ENCODE peak calls at places on chromosomes 11 and 22, in eight cellular contexts. One of them, this sample, is unnamed.

GRCh38 chr11:92111291-92111690 is 113.3 kb upstream of the FAT3 start:
- DNase-seq in right cardiac atrium: no peak
- DNase-seq in fibroblast of lung: no peak
- DNase-seq in CD8-positive, alpha-beta T cell: no peak
- DNase-seq in tibial artery: no peak
- DNase-seq in mesendoderm: no peak
- DNase-seq in right atrium auricular region: no peak
- DNase-seq in kidney: no peak
- DNase-seq in this sample: no peak

GRCh38 chr11:2821891-2822290 is 63.7 kb downstream of the CDKN1C start:
- DNase-seq in CD8-positive, alpha-beta T cell: no peak
- DNase-seq in mesendoderm: no peak
- DNase-seq in kidney: no peak
- DNase-seq in right cardiac atrium: no peak
- DNase-seq in fibroblast of lung: no peak
- DNase-seq in tibial artery: no peak
- DNase-seq in right atrium auricular region: no peak
- DNase-seq in this sample: no peak

GRCh38 chr11:2766166-2766565 is 66.4 kb upstream of the KCNQ1OT1 start:
- DNase-seq in right cardiac atrium: no peak
- DNase-seq in CD8-positive, alpha-beta T cell: no peak
- DNase-seq in tibial artery: no peak
- DNase-seq in mesendoderm: no peak
- DNase-seq in right atrium auricular region: peak; percentile 44
- DNase-seq in fibroblast of lung: no peak
- DNase-seq in kidney: no peak
- DNase-seq in this sample: no peak

GRCh38 chr11:63906585-63906984 is 10.4 kb downstream of the RCOR2 start:
- DNase-seq in fibroblast of lung: no peak
- DNase-seq in CD8-positive, alpha-beta T cell: peak; percentile 67
- DNase-seq in right atrium auricular region: no peak
- DNase-seq in mesendoderm: peak; percentile 43
- DNase-seq in kidney: no peak
- DNase-seq in right cardiac atrium: no peak
- DNase-seq in tibial artery: no peak
- DNase-seq in this sample: no peak

GRCh38 chr22:25898707-25899365 is 156.8 kb downstream of the MYO18B start:
- DNase-seq in fibroblast of lung: no peak
- DNase-seq in tibial artery: no peak
- DNase-seq in kidney: no peak
- DNase-seq in right cardiac atrium: no peak
- DNase-seq in mesendoderm: peak; percentile 66
- DNase-seq in right atrium auricular region: no peak
- DNase-seq in CD8-positive, alpha-beta T cell: no peak
- DNase-seq in this sample: no peak

GRCh38 chr11:86447763-86448480 is 73.2 kb downstream of the CCDC81 start:
- DNase-seq in right atrium auricular region: no peak
- DNase-seq in fibroblast of lung: no peak
- DNase-seq in mesendoderm: no peak
- DNase-seq in right cardiac atrium: no peak
- DNase-seq in tibial artery: no peak
- DNase-seq in CD8-positive, alpha-beta T cell: no peak
- DNase-seq in kidney: no peak
- DNase-seq in this sample: no peak

GRCh38 chr22:38697055-38697980 is 3.4 kb downstream of the JOSD1 start:
- DNase-seq in kidney: no peak
- DNase-seq in right atrium auricular region: no peak
- DNase-seq in tibial artery: no peak
- DNase-seq in right cardiac atrium: peak; percentile 34
- DNase-seq in CD8-positive, alpha-beta T cell: no peak
- DNase-seq in mesendoderm: peak; percentile 21
- DNase-seq in fibroblast of lung: peak; percentile 77
- DNase-seq in this sample: peak; percentile 62

GRCh38 chr11:100691886-100692285 is 4.8 kb downstream of the ARHGAP42 start:
- DNase-seq in right cardiac atrium: no peak
- DNase-seq in kidney: no peak
- DNase-seq in CD8-positive, alpha-beta T cell: no peak
- DNase-seq in fibroblast of lung: no peak
- DNase-seq in right atrium auricular region: no peak
- DNase-seq in tibial artery: no peak
- DNase-seq in mesendoderm: no peak
- DNase-seq in this sample: no peak

GRCh38 chr11:124895471-124895971 is 2.1 kb downstream of the ROBO4 start:
- DNase-seq in kidney: no peak
- DNase-seq in right cardiac atrium: no peak
- DNase-seq in right atrium auricular region: no peak
- DNase-seq in tibial artery: peak; percentile 63
- DNase-seq in fibroblast of lung: no peak
- DNase-seq in CD8-positive, alpha-beta T cell: no peak
- DNase-seq in mesendoderm: no peak
- DNase-seq in this sample: peak; percentile 58

GRCh38 chr11:130415719-130416536 is 12.5 kb downstream of the ADAMTS8 start:
- DNase-seq in CD8-positive, alpha-beta T cell: no peak
- DNase-seq in kidney: no peak
- DNase-seq in tibial artery: no peak
- DNase-seq in fibroblast of lung: peak; percentile 32
- DNase-seq in right cardiac atrium: no peak
- DNase-seq in right atrium auricular region: no peak
- DNase-seq in mesendoderm: no peak
- DNase-seq in this sample: no peak

GRCh38 chr11:120385110-120385509 is 48.9 kb downstream of the ARHGEF12 start:
- DNase-seq in kidney: no peak
- DNase-seq in mesendoderm: peak; percentile 80
- DNase-seq in tibial artery: no peak
- DNase-seq in fibroblast of lung: peak; percentile 69
- DNase-seq in CD8-positive, alpha-beta T cell: no peak
- DNase-seq in right cardiac atrium: no peak
- DNase-seq in right atrium auricular region: no peak
- DNase-seq in this sample: no peak

GRCh38 chr11:3058753-3059664 is 1.8 kb upstream of the CARS1 start:
- DNase-seq in fibroblast of lung: peak; percentile 86
- DNase-seq in CD8-positive, alpha-beta T cell: no peak
- DNase-seq in right cardiac atrium: peak; percentile 52
- DNase-seq in tibial artery: no peak
- DNase-seq in mesendoderm: peak; percentile 76
- DNase-seq in kidney: peak; percentile 59
- DNase-seq in right atrium auricular region: peak; percentile 75
- DNase-seq in this sample: no peak

GRCh38 chr22:49519117-49519737 is 308.4 kb downstream of the BRD1 start:
- DNase-seq in tibial artery: no peak
- DNase-seq in CD8-positive, alpha-beta T cell: no peak
- DNase-seq in kidney: no peak
- DNase-seq in mesendoderm: no peak
- DNase-seq in fibroblast of lung: no peak
- DNase-seq in right cardiac atrium: no peak
- DNase-seq in right atrium auricular region: no peak
- DNase-seq in this sample: no peak

GRCh38 chr11:94774345-94774744 is 6.2 kb downstream of the AMOTL1 start:
- DNase-seq in right atrium auricular region: no peak
- DNase-seq in fibroblast of lung: no peak
- DNase-seq in mesendoderm: no peak
- DNase-seq in right cardiac atrium: no peak
- DNase-seq in CD8-positive, alpha-beta T cell: no peak
- DNase-seq in tibial artery: no peak
- DNase-seq in kidney: no peak
- DNase-seq in this sample: no peak

GRCh38 chr11:105148241-105148640 is 8.7 kb upstream of the CARD18 start:
- DNase-seq in fibroblast of lung: peak; percentile 37
- DNase-seq in right atrium auricular region: no peak
- DNase-seq in mesendoderm: no peak
- DNase-seq in tibial artery: no peak
- DNase-seq in CD8-positive, alpha-beta T cell: no peak
- DNase-seq in kidney: no peak
- DNase-seq in right cardiac atrium: no peak
- DNase-seq in this sample: no peak

GRCh38 chr22:36862251-36863242 is 1.7 kb downstream of the NCF4 start:
- DNase-seq in mesendoderm: no peak
- DNase-seq in kidney: no peak
- DNase-seq in CD8-positive, alpha-beta T cell: no peak
- DNase-seq in tibial artery: no peak
- DNase-seq in right cardiac atrium: peak; percentile 27
- DNase-seq in right atrium auricular region: no peak
- DNase-seq in fibroblast of lung: no peak
- DNase-seq in this sample: peak; percentile 74

GRCh38 chr11:112977620-112978212 is 16.5 kb downstream of the NCAM1 start:
- DNase-seq in kidney: no peak
- DNase-seq in right cardiac atrium: peak; percentile 53
- DNase-seq in mesendoderm: no peak
- DNase-seq in CD8-positive, alpha-beta T cell: no peak
- DNase-seq in right atrium auricular region: no peak
- DNase-seq in fibroblast of lung: peak; percentile 60
- DNase-seq in tibial artery: no peak
- DNase-seq in this sample: peak; percentile 65

GRCh38 chr11:64762916-64763803 is 3.4 kb upstream of the PYGM start:
- DNase-seq in mesendoderm: peak; percentile 69
- DNase-seq in right cardiac atrium: peak; percentile 43
- DNase-seq in fibroblast of lung: peak; percentile 83
- DNase-seq in right atrium auricular region: no peak
- DNase-seq in kidney: peak; percentile 82
- DNase-seq in CD8-positive, alpha-beta T cell: peak; percentile 39
- DNase-seq in tibial artery: peak; percentile 63
- DNase-seq in this sample: peak; percentile 83

GRCh38 chr11:130322126-130322525 is 7.4 kb upstream of the ZBTB44 start:
- DNase-seq in right atrium auricular region: no peak
- DNase-seq in mesendoderm: no peak
- DNase-seq in fibroblast of lung: no peak
- DNase-seq in tibial artery: no peak
- DNase-seq in CD8-positive, alpha-beta T cell: no peak
- DNase-seq in right cardiac atrium: no peak
- DNase-seq in kidney: no peak
- DNase-seq in this sample: no peak

GRCh38 chr22:50626856-50627451 is 998 bp downstream of the ARSA start:
- DNase-seq in right atrium auricular region: no peak
- DNase-seq in mesendoderm: no peak
- DNase-seq in tibial artery: no peak
- DNase-seq in CD8-positive, alpha-beta T cell: no peak
- DNase-seq in right cardiac atrium: no peak
- DNase-seq in fibroblast of lung: no peak
- DNase-seq in kidney: peak; percentile 84
- DNase-seq in this sample: peak; percentile 70

GRCh38 chr22:50627452-50627913 is 469 bp downstream of the ARSA start:
- DNase-seq in tibial artery: no peak
- DNase-seq in mesendoderm: peak; percentile 37
- DNase-seq in fibroblast of lung: no peak
- DNase-seq in kidney: no peak
- DNase-seq in right cardiac atrium: peak; percentile 43
- DNase-seq in right atrium auricular region: no peak
- DNase-seq in CD8-positive, alpha-beta T cell: peak; percentile 21
- DNase-seq in this sample: peak; percentile 70

GRCh38 chr22:50630376-50630775 is 2.4 kb upstream of the ARSA start:
- DNase-seq in kidney: no peak
- DNase-seq in tibial artery: no peak
- DNase-seq in fibroblast of lung: peak; percentile 13
- DNase-seq in CD8-positive, alpha-beta T cell: no peak
- DNase-seq in right cardiac atrium: no peak
- DNase-seq in right atrium auricular region: no peak
- DNase-seq in mesendoderm: no peak
- DNase-seq in this sample: no peak

GRCh38 chr22:50627914-50628542 is at the start of gene ARSA:
- DNase-seq in tibial artery: peak; percentile 87
- DNase-seq in right cardiac atrium: peak; percentile 87
- DNase-seq in kidney: peak; percentile 95
- DNase-seq in mesendoderm: peak; percentile 86
- DNase-seq in CD8-positive, alpha-beta T cell: peak; percentile 76
- DNase-seq in fibroblast of lung: peak; percentile 82
- DNase-seq in right atrium auricular region: peak; percentile 79
- DNase-seq in this sample: peak; percentile 92

GRCh38 chr22:50628543-50629134 is 687 bp upstream of the ARSA start:
- DNase-seq in tibial artery: no peak
- DNase-seq in right atrium auricular region: no peak
- DNase-seq in fibroblast of lung: no peak
- DNase-seq in CD8-positive, alpha-beta T cell: peak; percentile 29
- DNase-seq in right cardiac atrium: no peak
- DNase-seq in mesendoderm: no peak
- DNase-seq in kidney: no peak
- DNase-seq in this sample: peak; percentile 63
- H3K27ac ChIP-seq in tibial artery: peak overlapping the region; percentile 66
- H3K27ac ChIP-seq in right atrium auricular region: peak overlapping the region; percentile 72
- H3K27ac ChIP-seq in fibroblast of lung: no peak overlapping the region
- H3K27ac ChIP-seq in CD8-positive, alpha-beta T cell: peak overlapping the region; percentile 62
- H3K27ac ChIP-seq in right cardiac atrium: peak overlapping the region; percentile 22
- H3K27ac ChIP-seq in mesendoderm: no peak overlapping the region
- H3K27ac ChIP-seq in kidney: peak overlapping the region; percentile 43
- H3K27ac ChIP-seq in this sample: peak overlapping the region; percentile 83

DNA sequence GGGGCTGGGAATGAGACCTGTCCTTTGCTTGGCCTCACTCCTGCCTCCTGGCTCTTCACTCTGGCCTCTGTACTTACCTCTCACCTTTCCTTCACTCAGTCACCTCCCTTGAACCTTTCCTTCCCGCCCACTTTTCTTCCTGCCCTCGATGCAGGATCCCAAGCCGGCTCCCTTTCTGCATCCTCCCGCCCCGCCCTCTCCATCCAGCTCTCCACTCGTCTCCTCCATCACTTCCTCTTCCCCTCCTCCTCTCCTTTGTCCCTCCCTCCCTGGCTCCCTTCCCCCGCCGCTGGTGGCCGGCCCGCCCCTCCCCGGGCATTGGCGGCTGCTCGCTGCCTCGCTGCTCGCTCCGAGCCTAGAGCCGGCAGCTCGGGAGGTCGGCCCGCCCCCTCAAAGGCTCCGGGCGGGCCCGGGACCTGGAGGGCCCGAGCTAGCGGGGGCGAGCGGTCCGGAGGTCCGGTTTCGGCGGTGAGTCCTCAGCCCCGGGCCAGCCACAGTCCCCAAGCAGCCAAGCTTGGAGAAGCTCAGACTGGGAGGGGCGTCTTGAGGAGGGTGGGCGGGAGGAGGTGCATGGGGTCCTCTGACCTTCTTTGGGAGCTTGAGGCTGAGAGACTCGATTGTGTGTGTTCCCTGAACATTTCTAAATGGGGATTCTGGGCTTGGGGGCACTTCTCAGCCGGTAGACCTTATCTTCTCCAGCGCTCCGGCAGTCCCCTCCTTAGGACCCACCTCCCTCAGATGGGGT is 13.8 kb downstream of the PHLDB1 start:
- DNase-seq in right cardiac atrium: peak; percentile 91
- DNase-seq in kidney: peak; percentile 95
- DNase-seq in CD8-positive, alpha-beta T cell: peak; percentile 18
- DNase-seq in tibial artery: peak; percentile 98
- DNase-seq in fibroblast of lung: peak; percentile 91
- DNase-seq in right atrium auricular region: peak; percentile 85
- DNase-seq in mesendoderm: peak; percentile 94
- DNase-seq in this sample: peak; percentile 96
- H3K4me1 ChIP-seq in right cardiac atrium: peaks cover 26% of the 10 kb centered on the region
- H3K4me1 ChIP-seq in kidney: peaks cover 58% of the 10 kb centered on the region
- H3K4me1 ChIP-seq in CD8-positive, alpha-beta T cell: peaks cover 10% of the 10 kb centered on the region
- H3K4me1 ChIP-seq in tibial artery: peaks cover 57% of the 10 kb centered on the region
- H3K4me1 ChIP-seq in fibroblast of lung: peaks cover 54% of the 10 kb centered on the region
- H3K4me1 ChIP-seq in right atrium auricular region: no peaks in the 10 kb centered on the region
- H3K4me1 ChIP-seq in mesendoderm: peaks cover 13% of the 10 kb centered on the region
- H3K4me1 ChIP-seq in this sample: peaks cover 83% of the 10 kb centered on the region

GRCh38 chr11:11763796-11764427 is 77.9 kb upstream of the USP47 start:
- DNase-seq in kidney: no peak
- DNase-seq in mesendoderm: no peak
- DNase-seq in CD8-positive, alpha-beta T cell: no peak
- DNase-seq in right atrium auricular region: no peak
- DNase-seq in fibroblast of lung: no peak
- DNase-seq in tibial artery: no peak
- DNase-seq in right cardiac atrium: no peak
- DNase-seq in this sample: no peak
- H3K4me3 ChIP-seq in kidney: no peak overlapping the region
- H3K4me3 ChIP-seq in mesendoderm: no peak overlapping the region
- H3K4me3 ChIP-seq in CD8-positive, alpha-beta T cell: no peak overlapping the region
- H3K4me3 ChIP-seq in right atrium auricular region: no peak overlapping the region
- H3K4me3 ChIP-seq in fibroblast of lung: no peak overlapping the region
- H3K4me3 ChIP-seq in tibial artery: no peak overlapping the region
- H3K4me3 ChIP-seq in right cardiac atrium: no peak overlapping the region
- H3K4me3 ChIP-seq in this sample: no peak overlapping the region

GRCh38 chr11:18650353-18650752 is 16.2 kb upstream of the SPTY2D1 start:
- DNase-seq in fibroblast of lung: no peak
- DNase-seq in kidney: no peak
- DNase-seq in mesendoderm: no peak
- DNase-seq in tibial artery: no peak
- DNase-seq in right atrium auricular region: no peak
- DNase-seq in right cardiac atrium: no peak
- DNase-seq in CD8-positive, alpha-beta T cell: no peak
- DNase-seq in this sample: no peak
- H3K27ac ChIP-seq in fibroblast of lung: no peak overlapping the region
- H3K27ac ChIP-seq in kidney: no peak overlapping the region
- H3K27ac ChIP-seq in mesendoderm: no peak overlapping the region
- H3K27ac ChIP-seq in tibial artery: no peak overlapping the region
- H3K27ac ChIP-seq in right atrium auricular region: no peak overlapping the region
- H3K27ac ChIP-seq in right cardiac atrium: no peak overlapping the region
- H3K27ac ChIP-seq in CD8-positive, alpha-beta T cell: no peak overlapping the region
- H3K27ac ChIP-seq in this sample: no peak overlapping the region

This sample was measured in sigmoid colon.